ENCODE peak calls at places on chromosomes 11 and 22, in five cellular contexts. I is pons; S is brain microvascular endothelial cell; C is activated naive CD4-positive, alpha-beta T cell treated with Interleukin-2 at 50 U/mL for 16 hours; H is islet precursor cell. O is an unnamed sample.

GRCh38 chr22:44424867-44425351 is 73.1 kb downstream of the RTL6 start:
- DNase-seq in I (no peak), S (no peak), C (no peak), H (peak), O (no peak)

GRCh38 chr11:65558002-65558784 is at the start of gene LTBP3:
- DNase-seq in I (peak), S (peak), C (peak), H (peak), O (no peak)

GRCh38 chr11:60169264-60169915 is 13.5 kb downstream of the MS4A6A start:
- DNase-seq in I (peak), S (peak), C (no peak), H (no peak), O (no peak)

GRCh38 chr22:37275622-37276021 is 6.7 kb upstream of the CYTH4 start:
- DNase-seq in I (no peak), S (no peak), C (peak), H (no peak), O (peak)

GRCh38 chr11:100484948-100485347 is 202.1 kb upstream of the ARHGAP42 start:
- DNase-seq in I (no peak), S (no peak), C (no peak), H (no peak), O (no peak)

GRCh38 chr11:46381836-46382643 is 571 bp downstream of the MDK start:
- DNase-seq in I (no peak), S (no peak), C (peak), H (peak), O (peak)

GRCh38 chr22:38824587-38824986 is 19.2 kb downstream of the NPTXR start:
- DNase-seq in I (peak), S (peak), C (peak), H (peak), O (no peak)

GRCh38 chr11:25702417-25702816 is 629.5 kb upstream of the ANO3 start:
- DNase-seq in I (no peak), S (no peak), C (no peak), H (no peak), O (no peak)

GRCh38 chr11:12057299-12057980 is 49.0 kb upstream of the DKK3 start:
- DNase-seq in I (no peak), S (no peak), C (no peak), H (peak), O (no peak)

GRCh38 chr11:83573097-83573496 is 286.9 kb upstream of the CCDC90B start:
- DNase-seq in I (no peak), S (no peak), C (no peak), H (no peak), O (no peak)

GRCh38 chr11:110056956-110057355 is 36.2 kb upstream of the ZC3H12C start:
- DNase-seq in I (no peak), S (no peak), C (no peak), H (no peak), O (no peak)

GRCh38 chr11:79434263-79434662 is 6.6 kb downstream of the TENM4 start:
- DNase-seq in I (no peak), S (no peak), C (no peak), H (no peak), O (no peak)

GRCh38 chr11:109933126-109933525 is 160.1 kb upstream of the ZC3H12C start:
- DNase-seq in I (no peak), S (peak), C (no peak), H (no peak), O (no peak)

GRCh38 chr11:126997641-126998040 is 2.9 kb downstream of the KIRREL3 start:
- DNase-seq in I (no peak), S (no peak), C (no peak), H (no peak), O (no peak)

GRCh38 chr11:26842458-26842841 is 120.6 kb upstream of the SLC5A12 start:
- DNase-seq in I (no peak), S (no peak), C (no peak), H (no peak), O (no peak)

GRCh38 chr22:46528121-46528610 is 9.3 kb downstream of the CELSR1 start:
- DNase-seq in I (no peak), S (peak), C (no peak), H (peak), O (no peak)

GRCh38 chr22:49968313-49968830 is 7.8 kb downstream of the PIM3 start:
- DNase-seq in I (no peak), S (no peak), C (peak), H (peak), O (peak)

GRCh38 chr11:118820412-118821357 is 29.7 kb upstream of the DDX6 start:
- DNase-seq in I (peak), S (no peak), C (peak), H (no peak), O (no peak)

GRCh38 chr11:10657308-10658271 is 36.0 kb downstream of the IRAG1 start:
- DNase-seq in I (no peak), S (peak), C (no peak), H (peak), O (no peak)

GRCh38 chr11:16959528-16960100 is 54.6 kb downstream of the PLEKHA7 start:
- DNase-seq in I (no peak), S (no peak), C (no peak), H (no peak), O (no peak)

GRCh38 chr11:17129003-17129402 is 51.5 kb upstream of the RPS13 start:
- DNase-seq in I (no peak), S (peak), C (no peak), H (no peak), O (no peak)

GRCh38 chr22:46178755-46179505 is 28.6 kb downstream of the PPARA start:
- DNase-seq in I (no peak), S (no peak), C (no peak), H (no peak), O (no peak)

GRCh38 chr11:120123946-120124345 is 14.0 kb downstream of the TRIM29 start:
- DNase-seq in I (no peak), S (no peak), C (no peak), H (peak), O (no peak)

GRCh38 chr11:110720646-110721283 is 8.5 kb upstream of the ARHGAP20 start:
- DNase-seq in I (no peak), S (no peak), C (no peak), H (no peak), O (no peak)

GRCh38 chr11:133940034-133940433 is 16.7 kb downstream of the IGSF9B start:
- DNase-seq in I (no peak), S (no peak), C (no peak), H (no peak), O (no peak)

GRCh38 chr22:29753808-29754657 is 12.8 kb downstream of the ZMAT5 start:
- DNase-seq in I (no peak), S (no peak), C (no peak), H (peak), O (no peak)

O was measured in natural killer cell treated with Interleukin-12 subunit alpha and Interleukin-12 subunit beta and Interleukin-15 and Interleukin-18, amount 100 ng/mL, for 72 hours.